ENCODE peak calls at places on chromosomes 4 and X, in four cellular contexts. R is left ventricle myocardium inferior, F is fibroblast of lung, N is A549. M is an unnamed sample.

GRCh38 chr4:67687639-67688038 is 13.3 kb downstream of the UBA6 start:
- DNase-seq in N (no peak), F (peak; percentile 47), R (no peak), M (no peak)

GRCh38 chrX:106201502-106202178 is 33.5 kb downstream of the PWWP3B start:
- DNase-seq in F (no peak), R (no peak), N (no peak), M (no peak)

GRCh38 chrX:153635788-153636668 is 11.0 kb upstream of the DUSP9 start:
- DNase-seq in R (no peak), N (peak; percentile 79), F (no peak), M (no peak)

GRCh38 chr4:108954880-108955279 is 192.0 kb upstream of the ETNPPL start:
- DNase-seq in F (no peak), R (no peak), N (no peak), M (no peak)

GRCh38 chr4:40227284-40227683 is 30.5 kb downstream of the RHOH start:
- DNase-seq in R (no peak), F (no peak), N (no peak), M (no peak)

GRCh38 chr4:110631582-110632505 is 9.0 kb upstream of the PITX2 start:
- DNase-seq in R (peak; percentile 49), F (peak; percentile 86), N (peak; percentile 79), M (no peak)

GRCh38 chr4:102322736-102323135 is 22.5 kb downstream of the SLC39A8 start:
- DNase-seq in R (no peak), N (no peak), F (no peak), M (no peak)

GRCh38 chr4:24096603-24097002 is 206.8 kb upstream of the PPARGC1A start:
- DNase-seq in F (no peak), R (no peak), N (no peak), M (no peak)

GRCh38 chr4:1091561-1091995 is 21.8 kb downstream of the RNF212 start:
- DNase-seq in R (no peak), F (no peak), N (no peak), M (no peak)

GRCh38 chr4:52864816-52865215 is 2.7 kb downstream of the RASL11B start:
- DNase-seq in N (no peak), R (no peak), F (peak; percentile 26), M (no peak)

GRCh38 chr4:176902710-176903323 is 110.1 kb upstream of the VEGFC start:
- DNase-seq in R (no peak), N (no peak), F (peak; percentile 85), M (no peak)

GRCh38 chrX:103727115-103727514 is 16.4 kb downstream of the TMEM31 start:
- DNase-seq in R (no peak), F (no peak), N (no peak), M (no peak)

GRCh38 chr4:48681856-48682255 is 98.2 kb downstream of the FRYL start:
- DNase-seq in R (no peak), N (no peak), F (peak; percentile 57), M (no peak)

GRCh38 chr4:14929669-14930068 is 72.6 kb upstream of the CPEB2 start:
- DNase-seq in F (no peak), N (no peak), R (no peak), M (no peak)

GRCh38 chr4:170853422-170854021 is 763.8 kb upstream of the AADAT start:
- DNase-seq in R (peak; percentile 14), F (no peak), N (no peak), M (no peak)

GRCh38 chr4:7655549-7656243 is 221.0 kb upstream of the PSAPL1 start:
- DNase-seq in N (no peak), R (no peak), F (no peak), M (no peak)

GRCh38 chrX:259692-260355 is 21.4 kb upstream of the PLCXD1 start:
- DNase-seq in F (no peak), N (peak; percentile 36), R (no peak), M (no peak)

GRCh38 chr4:142516686-142517145 is 329.4 kb downstream of the INPP4B start:
- DNase-seq in F (peak; percentile 37), N (no peak), R (no peak), M (no peak)

GRCh38 chr4:179110816-179111215 is 1668.6 kb upstream of the AGA start:
- DNase-seq in R (no peak), N (no peak), F (peak; percentile 63), M (no peak)

GRCh38 chr4:84967292-84967651 is 782 bp upstream of the WDFY3 start:
- DNase-seq in R (no peak), N (no peak), F (peak; percentile 53), M (no peak)

GRCh38 chrX:129659137-129659536 is 4.4 kb upstream of the APLN start:
- DNase-seq in N (no peak), R (no peak), F (no peak), M (no peak)

GRCh38 chr4:52111995-52112394 is 60.9 kb downstream of the SPATA18 start:
- DNase-seq in N (no peak), F (no peak), R (no peak), M (no peak)

GRCh38 chrX:124555036-124555595 is 208.8 kb downstream of the SH2D1A start:
- DNase-seq in R (no peak), N (no peak), F (peak; percentile 0), M (no peak)

GRCh38 chr4:86927843-86928395 is 6.9 kb upstream of the AFF1 start:
- DNase-seq in F (peak; percentile 98), N (peak; percentile 71), R (no peak), M (no peak)
- H3K27ac ChIP-seq in F (peak overlapping the region; percentile 57), N (peak overlapping the region; percentile 81), R (no peak overlapping the region), M (no peak overlapping the region)

GRCh38 chr4:164730705-164731393 is 23.1 kb upstream of the SMIM31 start:
- DNase-seq in F (no peak), N (no peak), R (no peak), M (no peak)

GRCh38 chr4:164731827-164732474 is 22.0 kb upstream of the SMIM31 start:
- DNase-seq in N (peak; percentile 25), R (peak; percentile 14), F (peak; percentile 52), M (no peak)

DNA sequence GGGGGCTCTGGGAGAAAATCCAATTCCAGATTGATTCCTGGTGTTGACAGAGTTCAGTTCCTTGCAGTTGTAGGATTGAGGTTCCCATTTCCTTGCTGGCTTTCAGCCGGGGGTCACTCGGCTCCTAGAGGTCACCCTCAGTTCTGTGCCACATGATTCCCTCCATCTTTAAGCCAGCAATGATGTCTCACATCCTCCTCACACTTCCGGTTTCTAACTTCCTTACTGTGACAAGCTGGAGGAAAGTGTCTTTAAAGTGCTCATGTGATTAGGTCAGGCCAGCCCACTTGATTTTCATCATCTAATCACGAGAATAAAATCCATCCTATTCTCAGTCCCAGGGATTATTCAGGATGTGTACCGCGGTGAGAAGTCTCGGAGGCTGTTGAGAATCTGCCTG is 19.5 kb upstream of the SMIM31 start:
- DNase-seq in R (no peak), N (no peak), F (no peak), M (no peak)
- H3K27ac ChIP-seq in R (no peak overlapping the region), N (no peak overlapping the region), F (no peak overlapping the region), M (no peak overlapping the region)

DNA sequence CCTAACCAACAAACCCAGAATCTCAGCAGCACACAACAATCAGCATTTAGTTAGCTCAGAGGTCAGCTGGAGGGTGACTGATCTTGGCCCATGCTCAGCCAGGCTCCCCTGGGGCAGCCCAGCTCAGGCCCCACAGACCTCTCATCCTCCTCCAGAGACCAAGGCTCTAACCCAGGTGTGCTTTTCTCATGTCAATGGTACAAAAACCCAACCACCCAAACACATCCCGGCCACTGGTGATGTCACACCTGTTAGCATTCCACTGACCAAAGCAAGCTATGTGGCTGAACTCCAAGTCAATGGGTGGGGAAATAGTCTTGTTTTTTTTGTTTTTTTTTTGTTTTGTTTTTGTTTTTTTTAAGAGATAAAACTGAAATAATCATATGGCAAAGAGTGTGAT is 77.5 kb downstream of the CYTL1 start:
- DNase-seq in F (no peak), R (no peak), N (no peak), M (no peak)
- H3K27ac ChIP-seq in F (no peak overlapping the region), R (no peak overlapping the region), N (no peak overlapping the region), M (no peak overlapping the region)

GRCh38 chrX:10021461-10022272 is 54.5 kb downstream of the CLDN34 start:
- DNase-seq in F (no peak), R (no peak), N (no peak), M (no peak)
- H3K27ac ChIP-seq in F (no peak overlapping the region), R (peak overlapping the region; percentile 59), N (peak overlapping the region; percentile 100), M (no peak overlapping the region)

GRCh38 chr4:88868510-88868909 is 170.9 kb upstream of the NAP1L5 start:
- DNase-seq in N (no peak), F (no peak), R (no peak), M (no peak)
- H3K27ac ChIP-seq in N (no peak overlapping the region), F (no peak overlapping the region), R (no peak overlapping the region), M (no peak overlapping the region)

DNA sequence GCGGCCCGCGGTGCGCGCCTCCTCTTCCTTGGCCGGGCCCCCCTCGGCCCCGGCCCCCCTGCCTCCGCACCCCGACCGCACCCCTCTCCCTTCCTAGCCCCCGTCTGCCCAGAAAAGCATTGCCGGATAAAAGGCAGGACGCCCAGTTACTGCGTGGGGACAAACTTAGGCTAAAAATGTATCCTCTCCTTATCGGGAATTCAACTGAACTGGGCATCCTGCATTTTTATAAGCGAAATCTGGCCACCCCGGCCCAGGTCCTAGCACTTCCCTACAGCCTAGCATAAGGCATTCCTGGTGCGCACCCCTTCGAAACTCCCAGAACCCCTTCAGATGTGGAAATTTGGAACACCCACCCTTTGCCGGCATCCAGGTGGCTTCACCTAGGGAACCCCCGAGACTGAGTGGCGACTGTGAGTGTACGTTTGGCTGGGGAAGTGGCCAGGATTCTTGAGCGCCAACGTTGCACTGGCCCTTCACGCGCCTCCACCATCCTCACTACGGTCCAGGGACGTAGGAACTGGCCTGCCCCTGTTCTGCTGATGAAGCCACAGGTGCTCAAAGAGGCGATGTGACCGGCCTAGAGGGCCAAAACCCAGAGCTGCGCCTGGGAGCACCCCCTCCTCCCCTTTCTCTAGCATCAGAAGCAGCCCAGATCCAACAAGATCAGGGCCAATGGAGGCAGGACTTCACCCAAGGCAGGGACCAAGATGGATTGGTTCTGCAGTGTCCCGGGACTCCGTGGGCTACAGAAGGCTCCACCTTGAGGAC is 5.7 kb upstream of the RNF4 start:
- DNase-seq in F (no peak), R (no peak), N (no peak), M (no peak)
- H3K27ac ChIP-seq in F (no peak overlapping the region), R (peak overlapping the region; percentile 70), N (peak overlapping the region; percentile 89), M (no peak overlapping the region)

M was measured in caudate nucleus.